ENCODE peak calls at places on chromosomes 4 and X, in four cellular contexts. One of them, this sample, is unnamed.

GRCh38 chr4:85828295-85828910 is 353.5 kb downstream of the ARHGAP24 start:
- DNase-seq in breast epithelium: no peak
- DNase-seq in endothelial cell of umbilical vein: no peak
- DNase-seq in transverse colon: no peak
- DNase-seq in this sample: no peak

GRCh38 chr4:30269850-30270249 is 450.3 kb upstream of the PCDH7 start:
- DNase-seq in breast epithelium: no peak
- DNase-seq in endothelial cell of umbilical vein: peak
- DNase-seq in transverse colon: no peak
- DNase-seq in this sample: no peak

GRCh38 chrX:97126020-97126419 is 242.3 kb downstream of the RPA4 start:
- DNase-seq in breast epithelium: no peak
- DNase-seq in endothelial cell of umbilical vein: no peak
- DNase-seq in transverse colon: no peak
- DNase-seq in this sample: no peak

GRCh38 chrX:599837-600715 is 30.5 kb upstream of the SHOX start:
- DNase-seq in breast epithelium: no peak
- DNase-seq in endothelial cell of umbilical vein: no peak
- DNase-seq in transverse colon: no peak
- DNase-seq in this sample: no peak

GRCh38 chrX:39157796-39158195 is 356.5 kb downstream of the MID1IP1 start:
- DNase-seq in breast epithelium: no peak
- DNase-seq in endothelial cell of umbilical vein: no peak
- DNase-seq in transverse colon: no peak
- DNase-seq in this sample: no peak

GRCh38 chr4:181147421-181147951 is 1095.7 kb upstream of the TENM3 start:
- DNase-seq in breast epithelium: no peak
- DNase-seq in endothelial cell of umbilical vein: no peak
- DNase-seq in transverse colon: no peak
- DNase-seq in this sample: no peak

GRCh38 chr4:189049682-189050081 is 891.0 kb upstream of the FRG1 start:
- DNase-seq in breast epithelium: no peak
- DNase-seq in endothelial cell of umbilical vein: no peak
- DNase-seq in transverse colon: no peak
- DNase-seq in this sample: no peak

GRCh38 chr4:75698162-75698962 is 25.2 kb upstream of the G3BP2 start:
- DNase-seq in breast epithelium: no peak
- DNase-seq in endothelial cell of umbilical vein: no peak
- DNase-seq in transverse colon: no peak
- DNase-seq in this sample: peak

GRCh38 chr4:108144451-108144850 is 24.3 kb downstream of the LEF1 start:
- DNase-seq in breast epithelium: no peak
- DNase-seq in endothelial cell of umbilical vein: no peak
- DNase-seq in transverse colon: no peak
- DNase-seq in this sample: no peak

GRCh38 chr4:76023381-76023780 is at the start of gene CXCL10:
- DNase-seq in breast epithelium: no peak
- DNase-seq in endothelial cell of umbilical vein: no peak
- DNase-seq in transverse colon: no peak
- DNase-seq in this sample: no peak

GRCh38 chrX:11759461-11760311 is 1.6 kb downstream of the MSL3 start:
- DNase-seq in breast epithelium: peak
- DNase-seq in endothelial cell of umbilical vein: peak
- DNase-seq in transverse colon: peak
- DNase-seq in this sample: peak

GRCh38 chr4:1298461-1298860 is 8.8 kb downstream of the MAEA start:
- DNase-seq in breast epithelium: no peak
- DNase-seq in endothelial cell of umbilical vein: no peak
- DNase-seq in transverse colon: no peak
- DNase-seq in this sample: no peak

GRCh38 chr4:67288964-67289363 is 256.3 kb downstream of the CENPC start:
- DNase-seq in breast epithelium: no peak
- DNase-seq in endothelial cell of umbilical vein: no peak
- DNase-seq in transverse colon: no peak
- DNase-seq in this sample: peak

GRCh38 chr4:92636038-92636825 is 332.5 kb downstream of the GRID2 start:
- DNase-seq in breast epithelium: no peak
- DNase-seq in endothelial cell of umbilical vein: no peak
- DNase-seq in transverse colon: no peak
- DNase-seq in this sample: no peak

GRCh38 chr4:2507259-2507658 is 29.2 kb upstream of the FAM193A start:
- DNase-seq in breast epithelium: no peak
- DNase-seq in endothelial cell of umbilical vein: no peak
- DNase-seq in transverse colon: no peak
- DNase-seq in this sample: no peak

GRCh38 chr4:147863111-147863747 is 131.3 kb downstream of the ARHGAP10 start:
- DNase-seq in breast epithelium: no peak
- DNase-seq in endothelial cell of umbilical vein: peak
- DNase-seq in transverse colon: no peak
- DNase-seq in this sample: no peak

GRCh38 chr4:16597829-16598228 is 300.6 kb downstream of the LDB2 start:
- DNase-seq in breast epithelium: no peak
- DNase-seq in endothelial cell of umbilical vein: peak
- DNase-seq in transverse colon: no peak
- DNase-seq in this sample: no peak

GRCh38 chr4:48699470-48699869 is 80.6 kb downstream of the FRYL start:
- DNase-seq in breast epithelium: no peak
- DNase-seq in endothelial cell of umbilical vein: no peak
- DNase-seq in transverse colon: no peak
- DNase-seq in this sample: no peak
- H3K4me3 ChIP-seq in breast epithelium: no peak
- H3K4me3 ChIP-seq in endothelial cell of umbilical vein: no peak
- H3K4me3 ChIP-seq in transverse colon: no peak
- H3K4me3 ChIP-seq in this sample: no peak

GRCh38 chr4:58360354-58361133 is 1250.4 kb upstream of the IGFBP7 start:
- DNase-seq in breast epithelium: no peak
- DNase-seq in endothelial cell of umbilical vein: no peak
- DNase-seq in transverse colon: no peak
- DNase-seq in this sample: no peak
- TF ChIP-seq POLR2AphosphoS5 in breast epithelium: no peak
- TF ChIP-seq POLR2AphosphoS5 in endothelial cell of umbilical vein: no peak
- TF ChIP-seq POLR2AphosphoS5 in transverse colon: no peak
- TF ChIP-seq POLR2AphosphoS5 in this sample: no peak

DNA sequence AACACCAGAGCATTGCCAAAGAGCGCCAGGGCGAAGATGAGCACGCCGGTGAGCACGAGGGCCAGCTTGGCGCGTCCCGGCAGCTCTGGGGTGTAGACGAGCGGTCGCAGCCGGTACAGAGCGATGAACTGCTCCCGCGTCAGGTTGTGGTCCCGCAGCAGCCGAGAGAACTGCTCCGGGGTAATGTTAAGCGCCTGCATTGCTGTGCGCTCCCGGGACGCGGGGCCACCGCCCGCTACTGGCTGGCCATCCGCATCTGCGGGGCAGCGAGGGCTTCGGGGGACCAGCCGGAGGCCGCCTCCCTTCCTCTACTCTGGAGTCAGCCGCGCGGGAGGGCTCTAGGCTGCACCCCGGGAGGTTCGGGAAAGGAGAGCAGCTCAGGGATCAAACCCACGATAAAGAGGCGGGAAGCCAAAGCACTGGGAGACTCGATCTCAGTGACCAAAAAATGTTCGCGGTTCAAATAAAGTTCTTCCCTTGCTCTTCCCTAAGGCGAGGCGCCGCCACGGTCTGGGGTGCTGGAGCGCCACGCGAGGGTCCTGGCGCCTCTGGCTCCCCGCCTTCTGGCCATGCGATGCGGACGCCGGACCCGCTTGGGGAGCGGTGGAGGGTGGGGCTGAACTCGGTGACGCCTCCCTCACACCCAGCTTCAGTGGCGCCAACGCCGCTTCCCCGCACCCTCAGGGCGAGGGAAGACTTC is at the start of gene QRFPR:
- DNase-seq in breast epithelium: no peak
- DNase-seq in endothelial cell of umbilical vein: no peak
- DNase-seq in transverse colon: no peak
- DNase-seq in this sample: no peak
- H3K4me3 ChIP-seq in breast epithelium: peak
- H3K4me3 ChIP-seq in endothelial cell of umbilical vein: no peak
- H3K4me3 ChIP-seq in transverse colon: peak
- H3K4me3 ChIP-seq in this sample: no peak

GRCh38 chrX:53071604-53072417 is 10.4 kb upstream of the TSPYL2 start:
- DNase-seq in breast epithelium: peak
- DNase-seq in endothelial cell of umbilical vein: peak
- DNase-seq in transverse colon: peak
- DNase-seq in this sample: no peak
- TF ChIP-seq POLR2AphosphoS5 in breast epithelium: peak
- TF ChIP-seq POLR2AphosphoS5 in endothelial cell of umbilical vein: no peak
- TF ChIP-seq POLR2AphosphoS5 in transverse colon: peak
- TF ChIP-seq POLR2AphosphoS5 in this sample: no peak

DNA sequence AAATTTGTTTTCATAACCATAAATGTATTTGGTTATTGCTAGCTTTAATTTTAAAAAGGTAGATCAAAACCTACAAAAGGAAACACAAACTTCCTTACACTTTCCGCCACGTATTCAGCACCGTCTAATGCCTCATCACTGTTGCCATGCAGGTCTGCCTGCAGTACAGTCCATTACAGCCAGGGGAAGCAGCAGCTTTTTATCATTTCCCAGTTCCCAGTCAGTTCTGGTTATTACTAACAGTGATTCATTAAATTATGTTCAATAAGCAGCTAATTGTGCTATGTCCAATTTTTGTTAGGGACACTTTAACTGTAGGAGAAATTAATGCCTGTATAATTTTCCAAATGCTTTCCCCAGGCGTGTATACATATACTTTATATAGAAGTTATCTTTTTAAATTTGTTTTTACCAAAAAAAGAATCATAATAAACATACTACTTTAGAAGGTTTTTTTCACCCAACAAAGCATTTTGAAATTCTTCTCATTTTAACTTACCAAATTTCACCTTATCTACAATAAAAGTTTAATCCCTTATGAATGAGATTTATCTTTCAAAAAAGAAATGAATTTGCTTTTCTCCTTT is 93.3 kb downstream of the ANXA3 start:
- DNase-seq in breast epithelium: peak
- DNase-seq in endothelial cell of umbilical vein: peak
- DNase-seq in transverse colon: peak
- DNase-seq in this sample: peak
- H3K4me3 ChIP-seq in breast epithelium: no peak
- H3K4me3 ChIP-seq in endothelial cell of umbilical vein: no peak
- H3K4me3 ChIP-seq in transverse colon: no peak
- H3K4me3 ChIP-seq in this sample: no peak

GRCh38 chr4:134812611-134813010 is 611.0 kb upstream of the PABPC4L start:
- DNase-seq in breast epithelium: no peak
- DNase-seq in endothelial cell of umbilical vein: no peak
- DNase-seq in transverse colon: no peak
- DNase-seq in this sample: no peak

DNA sequence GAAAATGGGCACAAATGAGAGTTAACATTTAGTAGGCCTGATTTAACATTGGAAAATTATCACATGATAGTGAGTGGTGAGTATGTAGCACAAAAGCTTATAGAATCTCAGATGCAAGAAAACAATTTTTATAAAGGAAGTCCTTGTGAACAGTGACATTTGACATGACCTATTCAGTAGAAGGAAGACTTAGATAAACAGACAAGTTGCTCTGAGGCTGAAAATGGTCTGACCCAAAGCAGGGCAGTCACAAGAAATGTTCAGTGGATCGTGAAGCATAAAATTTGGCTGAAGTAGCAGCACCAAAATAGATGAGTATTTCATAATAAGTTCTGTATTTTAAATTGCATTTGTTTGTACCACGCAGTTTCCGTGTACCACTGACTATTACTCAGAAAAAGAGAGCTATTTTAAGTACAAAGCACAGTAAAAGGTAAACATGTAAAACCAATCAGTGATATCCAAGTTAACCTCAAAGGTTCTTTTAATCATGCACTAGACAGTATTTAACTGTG is 605.7 kb upstream of the PABPC4L start:
- DNase-seq in breast epithelium: no peak
- DNase-seq in endothelial cell of umbilical vein: peak
- DNase-seq in transverse colon: no peak
- DNase-seq in this sample: no peak
- TF ChIP-seq POLR2AphosphoS5 in breast epithelium: no peak
- TF ChIP-seq POLR2AphosphoS5 in endothelial cell of umbilical vein: no peak
- TF ChIP-seq POLR2AphosphoS5 in transverse colon: no peak
- TF ChIP-seq POLR2AphosphoS5 in this sample: no peak

DNA sequence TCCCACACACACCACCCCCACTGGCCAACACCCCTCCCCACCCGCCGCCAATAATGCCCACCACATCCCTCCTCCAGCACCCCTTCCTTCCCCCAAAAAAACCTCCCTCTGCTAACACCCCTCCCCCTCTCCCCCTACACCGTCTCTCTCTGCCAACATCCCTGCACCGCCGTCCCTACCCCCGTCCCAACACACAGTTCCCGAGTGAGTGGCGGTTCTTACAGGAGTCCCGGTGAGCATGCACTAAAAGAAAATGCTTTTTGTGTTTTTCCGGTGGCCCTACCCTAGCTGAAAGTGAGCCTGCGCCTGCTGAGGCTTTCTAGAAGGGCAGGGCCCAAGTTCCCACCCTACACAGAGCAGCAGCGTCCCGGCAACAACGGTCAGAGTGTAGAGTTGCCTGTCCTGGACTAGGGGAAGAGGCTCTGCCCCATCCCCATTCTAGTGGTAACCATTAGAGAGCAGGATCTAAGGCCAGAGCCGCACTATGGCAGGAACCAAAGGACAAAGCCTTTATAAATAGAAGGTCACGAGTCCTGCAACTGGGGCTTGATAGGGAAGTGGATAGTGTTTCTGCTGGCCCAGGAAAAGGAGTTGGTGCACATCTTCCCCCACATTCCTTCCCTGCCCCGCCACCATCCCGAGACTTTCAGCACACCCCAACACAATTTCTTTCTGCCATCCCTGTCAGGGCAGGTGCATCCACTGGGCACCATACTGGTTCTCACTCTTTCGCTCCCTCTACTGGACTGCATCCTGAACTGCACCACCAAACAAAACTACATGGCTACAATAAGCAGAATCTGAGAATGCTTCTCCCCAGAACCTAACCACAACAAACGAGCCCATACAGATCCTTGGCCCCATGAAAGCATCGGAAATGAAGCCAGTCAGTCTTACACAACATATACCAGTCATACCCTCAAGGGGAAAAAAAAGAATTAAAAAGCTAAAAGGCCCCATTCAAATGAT is 78.1 kb upstream of the PAGE3 start:
- DNase-seq in breast epithelium: no peak
- DNase-seq in endothelial cell of umbilical vein: peak
- DNase-seq in transverse colon: peak
- DNase-seq in this sample: no peak
- H3K4me3 ChIP-seq in breast epithelium: no peak
- H3K4me3 ChIP-seq in endothelial cell of umbilical vein: no peak
- H3K4me3 ChIP-seq in transverse colon: no peak
- H3K4me3 ChIP-seq in this sample: no peak

This sample was measured in HL-60.